ENCODE peak calls at places on chromosome 16, in seven cellular contexts. One of them, this sample, is unnamed.
A peak's percentile ranks its signal among the peaks of the same experiment; 100 is the strongest.

GRCh38 chr16:68469728-68470460 is 21.6 kb upstream of the SMPD3 start:
- DNase-seq in psoas muscle: no peak
- DNase-seq in H9: no peak
- DNase-seq in right cardiac atrium: no peak
- DNase-seq in fibroblast of lung: peak; percentile 5
- DNase-seq in heart right ventricle: no peak
- DNase-seq in IMR-90: no peak
- DNase-seq in this sample: no peak

GRCh38 chr16:17149904-17150483 is 320.8 kb downstream of the XYLT1 start:
- DNase-seq in heart right ventricle: no peak
- DNase-seq in psoas muscle: no peak
- DNase-seq in right cardiac atrium: no peak
- DNase-seq in IMR-90: no peak
- DNase-seq in H9: no peak
- DNase-seq in fibroblast of lung: no peak
- DNase-seq in this sample: no peak

GRCh38 chr16:3009568-3010390 is 2.9 kb upstream of the CLDN9 start:
- DNase-seq in H9: peak; percentile 97
- DNase-seq in IMR-90: peak; percentile 9
- DNase-seq in heart right ventricle: no peak
- DNase-seq in fibroblast of lung: no peak
- DNase-seq in psoas muscle: no peak
- DNase-seq in right cardiac atrium: no peak
- DNase-seq in this sample: no peak

GRCh38 chr16:21326459-21326858 is 48.4 kb upstream of the CRYM start:
- DNase-seq in H9: no peak
- DNase-seq in fibroblast of lung: no peak
- DNase-seq in heart right ventricle: no peak
- DNase-seq in psoas muscle: no peak
- DNase-seq in IMR-90: no peak
- DNase-seq in right cardiac atrium: no peak
- DNase-seq in this sample: no peak

GRCh38 chr16:79047337-79047736 is 553.2 kb downstream of the MAF start:
- DNase-seq in H9: no peak
- DNase-seq in right cardiac atrium: no peak
- DNase-seq in psoas muscle: no peak
- DNase-seq in heart right ventricle: no peak
- DNase-seq in fibroblast of lung: no peak
- DNase-seq in IMR-90: no peak
- DNase-seq in this sample: no peak

GRCh38 chr16:66095676-66096075 is 270.8 kb upstream of the CDH5 start:
- DNase-seq in right cardiac atrium: no peak
- DNase-seq in fibroblast of lung: no peak
- DNase-seq in IMR-90: no peak
- DNase-seq in psoas muscle: no peak
- DNase-seq in H9: peak; percentile 34
- DNase-seq in heart right ventricle: no peak
- DNase-seq in this sample: no peak

GRCh38 chr16:8957509-8958157 is 6.1 kb downstream of the USP7 start:
- DNase-seq in right cardiac atrium: no peak
- DNase-seq in heart right ventricle: no peak
- DNase-seq in fibroblast of lung: no peak
- DNase-seq in H9: no peak
- DNase-seq in IMR-90: no peak
- DNase-seq in psoas muscle: no peak
- DNase-seq in this sample: no peak

GRCh38 chr16:1890701-1891035 is 18.7 kb upstream of the MEIOB start:
- DNase-seq in H9: no peak
- DNase-seq in psoas muscle: no peak
- DNase-seq in fibroblast of lung: no peak
- DNase-seq in right cardiac atrium: no peak
- DNase-seq in heart right ventricle: no peak
- DNase-seq in IMR-90: no peak
- DNase-seq in this sample: no peak

GRCh38 chr16:668519-669171 is 713 bp downstream of the RHOT2 start:
- DNase-seq in right cardiac atrium: no peak
- DNase-seq in IMR-90: no peak
- DNase-seq in psoas muscle: no peak
- DNase-seq in H9: no peak
- DNase-seq in fibroblast of lung: no peak
- DNase-seq in heart right ventricle: no peak
- DNase-seq in this sample: peak; percentile 82

GRCh38 chr16:66143422-66143821 is 223.1 kb upstream of the CDH5 start:
- DNase-seq in fibroblast of lung: no peak
- DNase-seq in psoas muscle: no peak
- DNase-seq in IMR-90: no peak
- DNase-seq in H9: no peak
- DNase-seq in heart right ventricle: no peak
- DNase-seq in right cardiac atrium: no peak
- DNase-seq in this sample: no peak

GRCh38 chr16:54939537-54940278 is 9.0 kb downstream of the IRX5 start:
- DNase-seq in IMR-90: no peak
- DNase-seq in H9: peak; percentile 66
- DNase-seq in fibroblast of lung: no peak
- DNase-seq in psoas muscle: no peak
- DNase-seq in heart right ventricle: peak; percentile 1
- DNase-seq in right cardiac atrium: no peak
- DNase-seq in this sample: no peak

GRCh38 chr16:66326995-66327513 is 39.4 kb upstream of the CDH5 start:
- DNase-seq in H9: no peak
- DNase-seq in psoas muscle: no peak
- DNase-seq in IMR-90: no peak
- DNase-seq in right cardiac atrium: no peak
- DNase-seq in heart right ventricle: no peak
- DNase-seq in fibroblast of lung: peak; percentile 23
- DNase-seq in this sample: peak; percentile 47

GRCh38 chr16:16882766-16883165 is 503.8 kb downstream of the NPIPA7 start:
- DNase-seq in IMR-90: no peak
- DNase-seq in psoas muscle: no peak
- DNase-seq in H9: no peak
- DNase-seq in heart right ventricle: no peak
- DNase-seq in fibroblast of lung: no peak
- DNase-seq in right cardiac atrium: no peak
- DNase-seq in this sample: no peak

GRCh38 chr16:73053379-73054130 is 5.6 kb upstream of the ZFHX3 start:
- DNase-seq in H9: no peak
- DNase-seq in psoas muscle: peak; percentile 65
- DNase-seq in fibroblast of lung: peak; percentile 77
- DNase-seq in IMR-90: peak; percentile 75
- DNase-seq in right cardiac atrium: no peak
- DNase-seq in heart right ventricle: no peak
- DNase-seq in this sample: no peak

GRCh38 chr16:29842732-29843346 is 20.2 kb downstream of the CDIPT start:
- DNase-seq in fibroblast of lung: no peak
- DNase-seq in heart right ventricle: no peak
- DNase-seq in H9: no peak
- DNase-seq in psoas muscle: no peak
- DNase-seq in right cardiac atrium: no peak
- DNase-seq in IMR-90: no peak
- DNase-seq in this sample: no peak

GRCh38 chr16:8712589-8713361 is 38.4 kb downstream of the ABAT start:
- DNase-seq in fibroblast of lung: no peak
- DNase-seq in right cardiac atrium: no peak
- DNase-seq in psoas muscle: no peak
- DNase-seq in heart right ventricle: no peak
- DNase-seq in IMR-90: no peak
- DNase-seq in H9: peak; percentile 63
- DNase-seq in this sample: peak; percentile 57

GRCh38 chr16:15972046-15972868 is 22.8 kb downstream of the ABCC1 start:
- DNase-seq in right cardiac atrium: no peak
- DNase-seq in IMR-90: peak; percentile 67
- DNase-seq in H9: no peak
- DNase-seq in fibroblast of lung: no peak
- DNase-seq in psoas muscle: no peak
- DNase-seq in heart right ventricle: no peak
- DNase-seq in this sample: no peak

GRCh38 chr16:85995591-85996461 is 96.9 kb downstream of the IRF8 start:
- DNase-seq in right cardiac atrium: no peak
- DNase-seq in fibroblast of lung: no peak
- DNase-seq in H9: no peak
- DNase-seq in psoas muscle: no peak
- DNase-seq in IMR-90: no peak
- DNase-seq in heart right ventricle: no peak
- DNase-seq in this sample: no peak

GRCh38 chr16:4376820-4377572 is 5.3 kb downstream of the VASN start:
- DNase-seq in right cardiac atrium: no peak
- DNase-seq in psoas muscle: no peak
- DNase-seq in H9: no peak
- DNase-seq in heart right ventricle: no peak
- DNase-seq in fibroblast of lung: no peak
- DNase-seq in IMR-90: no peak
- DNase-seq in this sample: no peak

GRCh38 chr16:4377573-4378146 is 6.0 kb downstream of the VASN start:
- DNase-seq in right cardiac atrium: peak; percentile 15
- DNase-seq in IMR-90: no peak
- DNase-seq in psoas muscle: no peak
- DNase-seq in heart right ventricle: no peak
- DNase-seq in fibroblast of lung: no peak
- DNase-seq in H9: no peak
- DNase-seq in this sample: no peak

GRCh38 chr16:4380131-4381063 is 8.7 kb downstream of the VASN start:
- DNase-seq in H9: no peak
- DNase-seq in psoas muscle: no peak
- DNase-seq in heart right ventricle: no peak
- DNase-seq in fibroblast of lung: no peak
- DNase-seq in right cardiac atrium: peak; percentile 37
- DNase-seq in IMR-90: no peak
- DNase-seq in this sample: no peak

GRCh38 chr16:4378202-4378666 is 6.6 kb downstream of the VASN start:
- DNase-seq in H9: no peak
- DNase-seq in heart right ventricle: no peak
- DNase-seq in IMR-90: no peak
- DNase-seq in psoas muscle: peak; percentile 84
- DNase-seq in right cardiac atrium: peak; percentile 82
- DNase-seq in fibroblast of lung: no peak
- DNase-seq in this sample: peak; percentile 74

GRCh38 chr16:4379001-4379688 is 7.5 kb downstream of the VASN start:
- DNase-seq in IMR-90: no peak
- DNase-seq in H9: no peak
- DNase-seq in fibroblast of lung: no peak
- DNase-seq in heart right ventricle: no peak
- DNase-seq in psoas muscle: no peak
- DNase-seq in right cardiac atrium: no peak
- DNase-seq in this sample: peak; percentile 68
- H3K4me1 ChIP-seq in IMR-90: peaks cover 37% of the 10 kb centered on the region
- H3K4me1 ChIP-seq in H9: peaks cover 6% of the 10 kb centered on the region
- H3K4me1 ChIP-seq in fibroblast of lung: peaks cover 52% of the 10 kb centered on the region
- H3K4me1 ChIP-seq in heart right ventricle: peaks cover 59% of the 10 kb centered on the region
- H3K4me1 ChIP-seq in psoas muscle: peaks cover 39% of the 10 kb centered on the region
- H3K4me1 ChIP-seq in right cardiac atrium: peaks cover 15% of the 10 kb centered on the region
- H3K4me1 ChIP-seq in this sample: peaks cover 49% of the 10 kb centered on the region

DNA sequence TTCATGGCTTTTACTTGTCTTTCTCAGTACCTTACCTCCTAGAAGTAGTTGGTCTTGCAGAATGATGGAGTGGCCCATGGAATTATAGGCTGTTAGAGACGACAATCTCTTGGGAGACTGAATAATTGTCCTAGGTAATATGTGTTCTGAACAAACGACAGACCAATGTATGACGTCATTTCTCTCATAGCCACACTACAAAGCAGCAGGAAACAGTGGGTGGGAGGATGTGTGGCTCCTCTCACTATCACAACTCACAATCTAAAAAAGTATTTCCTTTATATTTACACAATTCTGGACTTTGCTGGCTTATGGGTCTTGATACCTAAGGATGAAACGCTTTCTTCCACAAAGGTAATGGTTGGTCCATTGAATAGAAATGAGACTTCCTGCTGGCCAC is 183.9 kb downstream of the TOX3 start:
- DNase-seq in right cardiac atrium: no peak
- DNase-seq in IMR-90: no peak
- DNase-seq in fibroblast of lung: no peak
- DNase-seq in heart right ventricle: no peak
- DNase-seq in H9: no peak
- DNase-seq in psoas muscle: no peak
- DNase-seq in this sample: no peak
- H3K4me1 ChIP-seq in right cardiac atrium: no peaks in the 10 kb centered on the region
- H3K4me1 ChIP-seq in IMR-90: no peaks in the 10 kb centered on the region
- H3K4me1 ChIP-seq in fibroblast of lung: no peaks in the 10 kb centered on the region
- H3K4me1 ChIP-seq in heart right ventricle: no peaks in the 10 kb centered on the region
- H3K4me1 ChIP-seq in H9: no peaks in the 10 kb centered on the region
- H3K4me1 ChIP-seq in psoas muscle: no peaks in the 10 kb centered on the region
- H3K4me1 ChIP-seq in this sample: no peaks in the 10 kb centered on the region

GRCh38 chr16:53099318-53100130 is 44.7 kb downstream of the CHD9 start:
- DNase-seq in IMR-90: peak; percentile 89
- DNase-seq in right cardiac atrium: peak; percentile 96
- DNase-seq in heart right ventricle: peak; percentile 93
- DNase-seq in H9: peak; percentile 96
- DNase-seq in fibroblast of lung: peak; percentile 91
- DNase-seq in psoas muscle: peak; percentile 95
- DNase-seq in this sample: peak; percentile 97
- H3K4me1 ChIP-seq in IMR-90: peaks cover 12% of the 10 kb centered on the region
- H3K4me1 ChIP-seq in right cardiac atrium: peaks cover 7% of the 10 kb centered on the region
- H3K4me1 ChIP-seq in heart right ventricle: peaks cover 62% of the 10 kb centered on the region
- H3K4me1 ChIP-seq in H9: peaks cover 4% of the 10 kb centered on the region
- H3K4me1 ChIP-seq in fibroblast of lung: peaks cover 21% of the 10 kb centered on the region
- H3K4me1 ChIP-seq in psoas muscle: peaks cover 31% of the 10 kb centered on the region
- H3K4me1 ChIP-seq in this sample: peaks cover 57% of the 10 kb centered on the region

DNA sequence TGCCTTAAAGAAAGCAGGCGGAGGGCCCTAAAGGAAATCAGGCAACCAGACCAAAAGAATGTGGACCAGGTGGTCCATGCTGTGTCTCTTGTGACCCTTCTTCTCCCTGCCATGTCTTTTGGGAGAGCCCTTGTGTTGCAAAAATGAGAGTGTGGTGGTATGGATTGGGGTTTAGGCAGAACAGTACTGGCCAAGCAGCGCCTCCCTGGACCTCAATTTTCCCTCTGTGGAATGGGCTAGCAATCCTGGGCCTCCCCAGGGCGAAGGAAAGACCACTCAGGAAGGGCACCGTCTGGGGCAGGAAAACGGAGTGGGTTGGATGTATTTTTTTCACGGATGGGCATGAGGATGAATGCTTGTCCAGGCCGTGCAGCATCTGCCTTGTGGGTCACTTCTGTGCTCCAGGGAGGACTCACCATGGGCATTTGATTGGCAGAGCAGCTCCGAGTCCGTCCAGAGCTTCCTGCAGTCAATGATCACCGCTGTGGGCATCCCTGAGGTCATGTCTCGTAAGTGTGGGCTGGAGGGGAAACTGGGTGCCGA is 7.6 kb upstream of the NLRC5 start:
- DNase-seq in fibroblast of lung: no peak
- DNase-seq in H9: no peak
- DNase-seq in heart right ventricle: no peak
- DNase-seq in right cardiac atrium: no peak
- DNase-seq in psoas muscle: no peak
- DNase-seq in IMR-90: no peak
- DNase-seq in this sample: no peak
- H3K4me1 ChIP-seq in fibroblast of lung: peaks cover 9% of the 10 kb centered on the region
- H3K4me1 ChIP-seq in H9: no peaks in the 10 kb centered on the region
- H3K4me1 ChIP-seq in heart right ventricle: peaks cover 33% of the 10 kb centered on the region
- H3K4me1 ChIP-seq in right cardiac atrium: no peaks in the 10 kb centered on the region
- H3K4me1 ChIP-seq in psoas muscle: no peaks in the 10 kb centered on the region
- H3K4me1 ChIP-seq in IMR-90: peaks cover 5% of the 10 kb centered on the region
- H3K4me1 ChIP-seq in this sample: peaks cover 11% of the 10 kb centered on the region

This sample was measured in upper lobe of left lung.